ENCODE peak calls at places on chromosomes 16 and 17, in seven cellular contexts. One of them, this sample, is unnamed.

GRCh38 chr16:74249281-74249680 is 47.3 kb upstream of the PSMD7 start:
- DNase-seq in activated effector memory CD4-positive, alpha-beta T cell treated with Interleukin-2 at 50 U/mL for 16 hours: no peak
- DNase-seq in EH: no peak
- DNase-seq in nephron progenitor cell: no peak
- DNase-seq in fibroblast of mammary gland: no peak
- DNase-seq in posterior cingulate gyrus: no peak
- DNase-seq in AG10803: no peak
- DNase-seq in this sample: no peak

GRCh38 chr16:2008009-2008526 is 1.6 kb downstream of the ZNF598 start:
- DNase-seq in activated effector memory CD4-positive, alpha-beta T cell treated with Interleukin-2 at 50 U/mL for 16 hours: no peak
- DNase-seq in EH: peak
- DNase-seq in nephron progenitor cell: no peak
- DNase-seq in fibroblast of mammary gland: peak
- DNase-seq in posterior cingulate gyrus: no peak
- DNase-seq in AG10803: peak
- DNase-seq in this sample: no peak

GRCh38 chr17:42362245-42362961 is 25.8 kb downstream of the STAT3 start:
- DNase-seq in activated effector memory CD4-positive, alpha-beta T cell treated with Interleukin-2 at 50 U/mL for 16 hours: no peak
- DNase-seq in EH: peak
- DNase-seq in nephron progenitor cell: no peak
- DNase-seq in fibroblast of mammary gland: no peak
- DNase-seq in posterior cingulate gyrus: no peak
- DNase-seq in AG10803: no peak
- DNase-seq in this sample: no peak

GRCh38 chr17:57468932-57469775 is 212.8 kb downstream of the MSI2 start:
- DNase-seq in activated effector memory CD4-positive, alpha-beta T cell treated with Interleukin-2 at 50 U/mL for 16 hours: no peak
- DNase-seq in EH: no peak
- DNase-seq in nephron progenitor cell: no peak
- DNase-seq in fibroblast of mammary gland: no peak
- DNase-seq in posterior cingulate gyrus: no peak
- DNase-seq in AG10803: no peak
- DNase-seq in this sample: peak

GRCh38 chr17:5832886-5833285 is 237.3 kb upstream of the WSCD1 start:
- DNase-seq in activated effector memory CD4-positive, alpha-beta T cell treated with Interleukin-2 at 50 U/mL for 16 hours: no peak
- DNase-seq in EH: peak
- DNase-seq in nephron progenitor cell: no peak
- DNase-seq in fibroblast of mammary gland: no peak
- DNase-seq in posterior cingulate gyrus: no peak
- DNase-seq in AG10803: peak
- DNase-seq in this sample: no peak

GRCh38 chr16:46857261-46857962 is 26.4 kb upstream of the C16orf87 start:
- DNase-seq in activated effector memory CD4-positive, alpha-beta T cell treated with Interleukin-2 at 50 U/mL for 16 hours: no peak
- DNase-seq in EH: peak
- DNase-seq in nephron progenitor cell: peak
- DNase-seq in fibroblast of mammary gland: peak
- DNase-seq in posterior cingulate gyrus: peak
- DNase-seq in AG10803: peak
- DNase-seq in this sample: no peak

GRCh38 chr16:86016201-86016965 is 117.4 kb downstream of the IRF8 start:
- DNase-seq in activated effector memory CD4-positive, alpha-beta T cell treated with Interleukin-2 at 50 U/mL for 16 hours: peak
- DNase-seq in EH: peak
- DNase-seq in nephron progenitor cell: peak
- DNase-seq in fibroblast of mammary gland: peak
- DNase-seq in posterior cingulate gyrus: peak
- DNase-seq in AG10803: peak
- DNase-seq in this sample: peak

GRCh38 chr17:48052956-48053757 is 5.0 kb downstream of the NFE2L1 start:
- DNase-seq in activated effector memory CD4-positive, alpha-beta T cell treated with Interleukin-2 at 50 U/mL for 16 hours: no peak
- DNase-seq in EH: peak
- DNase-seq in nephron progenitor cell: peak
- DNase-seq in fibroblast of mammary gland: peak
- DNase-seq in posterior cingulate gyrus: peak
- DNase-seq in AG10803: no peak
- DNase-seq in this sample: no peak

GRCh38 chr17:65177901-65178300 is 40.7 kb downstream of the RGS9 start:
- DNase-seq in activated effector memory CD4-positive, alpha-beta T cell treated with Interleukin-2 at 50 U/mL for 16 hours: no peak
- DNase-seq in EH: peak
- DNase-seq in nephron progenitor cell: no peak
- DNase-seq in fibroblast of mammary gland: peak
- DNase-seq in posterior cingulate gyrus: no peak
- DNase-seq in AG10803: peak
- DNase-seq in this sample: no peak

GRCh38 chr16:15643453-15644305 is 725 bp upstream of the MARF1 start:
- DNase-seq in activated effector memory CD4-positive, alpha-beta T cell treated with Interleukin-2 at 50 U/mL for 16 hours: peak
- DNase-seq in EH: peak
- DNase-seq in nephron progenitor cell: peak
- DNase-seq in fibroblast of mammary gland: peak
- DNase-seq in posterior cingulate gyrus: no peak
- DNase-seq in AG10803: peak
- DNase-seq in this sample: no peak

GRCh38 chr17:77721823-77722160 is 236.7 kb upstream of the TNRC6C start:
- DNase-seq in activated effector memory CD4-positive, alpha-beta T cell treated with Interleukin-2 at 50 U/mL for 16 hours: no peak
- DNase-seq in EH: no peak
- DNase-seq in nephron progenitor cell: no peak
- DNase-seq in fibroblast of mammary gland: no peak
- DNase-seq in posterior cingulate gyrus: no peak
- DNase-seq in AG10803: no peak
- DNase-seq in this sample: peak

GRCh38 chr16:14399397-14400284 is 230.4 kb downstream of the PARN start:
- DNase-seq in activated effector memory CD4-positive, alpha-beta T cell treated with Interleukin-2 at 50 U/mL for 16 hours: no peak
- DNase-seq in EH: peak
- DNase-seq in nephron progenitor cell: peak
- DNase-seq in fibroblast of mammary gland: peak
- DNase-seq in posterior cingulate gyrus: peak
- DNase-seq in AG10803: peak
- DNase-seq in this sample: peak

GRCh38 chr17:78381601-78382168 is 3.2 kb downstream of the PGS1 start:
- DNase-seq in activated effector memory CD4-positive, alpha-beta T cell treated with Interleukin-2 at 50 U/mL for 16 hours: peak
- DNase-seq in EH: peak
- DNase-seq in nephron progenitor cell: no peak
- DNase-seq in fibroblast of mammary gland: peak
- DNase-seq in posterior cingulate gyrus: no peak
- DNase-seq in AG10803: peak
- DNase-seq in this sample: no peak

GRCh38 chr17:44069974-44070454 is 521 bp upstream of the G6PC3 start:
- DNase-seq in activated effector memory CD4-positive, alpha-beta T cell treated with Interleukin-2 at 50 U/mL for 16 hours: no peak
- DNase-seq in EH: peak
- DNase-seq in nephron progenitor cell: no peak
- DNase-seq in fibroblast of mammary gland: peak
- DNase-seq in posterior cingulate gyrus: no peak
- DNase-seq in AG10803: peak
- DNase-seq in this sample: no peak

GRCh38 chr16:67847064-67847861 is at the start of gene CENPT:
- DNase-seq in activated effector memory CD4-positive, alpha-beta T cell treated with Interleukin-2 at 50 U/mL for 16 hours: no peak
- DNase-seq in EH: peak
- DNase-seq in nephron progenitor cell: no peak
- DNase-seq in fibroblast of mammary gland: peak
- DNase-seq in posterior cingulate gyrus: peak
- DNase-seq in AG10803: peak
- DNase-seq in this sample: peak

GRCh38 chr17:51372345-51373004 is 112.1 kb downstream of the UTP18 start:
- DNase-seq in activated effector memory CD4-positive, alpha-beta T cell treated with Interleukin-2 at 50 U/mL for 16 hours: no peak
- DNase-seq in EH: peak
- DNase-seq in nephron progenitor cell: no peak
- DNase-seq in fibroblast of mammary gland: peak
- DNase-seq in posterior cingulate gyrus: peak
- DNase-seq in AG10803: peak
- DNase-seq in this sample: peak

GRCh38 chr17:47694818-47695663 is 1.1 kb downstream of the TBKBP1 start:
- DNase-seq in activated effector memory CD4-positive, alpha-beta T cell treated with Interleukin-2 at 50 U/mL for 16 hours: no peak
- DNase-seq in EH: peak
- DNase-seq in nephron progenitor cell: peak
- DNase-seq in fibroblast of mammary gland: peak
- DNase-seq in posterior cingulate gyrus: peak
- DNase-seq in AG10803: peak
- DNase-seq in this sample: peak

GRCh38 chr17:57033296-57033695 is 51.8 kb upstream of the AKAP1 start:
- DNase-seq in activated effector memory CD4-positive, alpha-beta T cell treated with Interleukin-2 at 50 U/mL for 16 hours: no peak
- DNase-seq in EH: peak
- DNase-seq in nephron progenitor cell: no peak
- DNase-seq in fibroblast of mammary gland: no peak
- DNase-seq in posterior cingulate gyrus: no peak
- DNase-seq in AG10803: no peak
- DNase-seq in this sample: no peak

GRCh38 chr16:20484726-20485125 is 33.4 kb downstream of the ACSM2A start:
- DNase-seq in activated effector memory CD4-positive, alpha-beta T cell treated with Interleukin-2 at 50 U/mL for 16 hours: no peak
- DNase-seq in EH: no peak
- DNase-seq in nephron progenitor cell: no peak
- DNase-seq in fibroblast of mammary gland: no peak
- DNase-seq in posterior cingulate gyrus: no peak
- DNase-seq in AG10803: no peak
- DNase-seq in this sample: no peak

GRCh38 chr17:55699178-55699865 is 23.3 kb downstream of the TMEM100 start:
- DNase-seq in activated effector memory CD4-positive, alpha-beta T cell treated with Interleukin-2 at 50 U/mL for 16 hours: no peak
- DNase-seq in EH: no peak
- DNase-seq in nephron progenitor cell: no peak
- DNase-seq in fibroblast of mammary gland: no peak
- DNase-seq in posterior cingulate gyrus: no peak
- DNase-seq in AG10803: no peak
- DNase-seq in this sample: no peak

GRCh38 chr16:14132696-14133048 is 61.6 kb downstream of the MRTFB start:
- DNase-seq in activated effector memory CD4-positive, alpha-beta T cell treated with Interleukin-2 at 50 U/mL for 16 hours: no peak
- DNase-seq in EH: no peak
- DNase-seq in nephron progenitor cell: no peak
- DNase-seq in fibroblast of mammary gland: peak
- DNase-seq in posterior cingulate gyrus: no peak
- DNase-seq in AG10803: peak
- DNase-seq in this sample: peak

GRCh38 chr17:39812466-39812865 is 51.6 kb downstream of the IKZF3 start:
- DNase-seq in activated effector memory CD4-positive, alpha-beta T cell treated with Interleukin-2 at 50 U/mL for 16 hours: no peak
- DNase-seq in EH: no peak
- DNase-seq in nephron progenitor cell: no peak
- DNase-seq in fibroblast of mammary gland: no peak
- DNase-seq in posterior cingulate gyrus: no peak
- DNase-seq in AG10803: no peak
- DNase-seq in this sample: no peak

GRCh38 chr17:45381001-45381400 is 51.7 kb downstream of the ARHGAP27 start:
- DNase-seq in activated effector memory CD4-positive, alpha-beta T cell treated with Interleukin-2 at 50 U/mL for 16 hours: no peak
- DNase-seq in EH: no peak
- DNase-seq in nephron progenitor cell: no peak
- DNase-seq in fibroblast of mammary gland: no peak
- DNase-seq in posterior cingulate gyrus: no peak
- DNase-seq in AG10803: no peak
- DNase-seq in this sample: no peak

GRCh38 chr17:17754719-17755686 is 73.7 kb downstream of the RAI1 start:
- DNase-seq in activated effector memory CD4-positive, alpha-beta T cell treated with Interleukin-2 at 50 U/mL for 16 hours: no peak
- DNase-seq in EH: no peak
- DNase-seq in nephron progenitor cell: no peak
- DNase-seq in fibroblast of mammary gland: no peak
- DNase-seq in posterior cingulate gyrus: no peak
- DNase-seq in AG10803: no peak
- DNase-seq in this sample: no peak

GRCh38 chr17:18182978-18183333 is 672 bp upstream of the ALKBH5 start:
- DNase-seq in activated effector memory CD4-positive, alpha-beta T cell treated with Interleukin-2 at 50 U/mL for 16 hours: peak
- DNase-seq in EH: peak
- DNase-seq in nephron progenitor cell: peak
- DNase-seq in fibroblast of mammary gland: no peak
- DNase-seq in posterior cingulate gyrus: peak
- DNase-seq in AG10803: peak
- DNase-seq in this sample: peak

GRCh38 chr17:21275047-21275578 is 9.4 kb upstream of the MAP2K3 start:
- DNase-seq in activated effector memory CD4-positive, alpha-beta T cell treated with Interleukin-2 at 50 U/mL for 16 hours: no peak
- DNase-seq in EH: peak
- DNase-seq in nephron progenitor cell: no peak
- DNase-seq in fibroblast of mammary gland: no peak
- DNase-seq in posterior cingulate gyrus: no peak
- DNase-seq in AG10803: no peak
- DNase-seq in this sample: no peak

GRCh38 chr17:1916963-1917715 is 87.3 kb downstream of the RPA1 start:
- DNase-seq in activated effector memory CD4-positive, alpha-beta T cell treated with Interleukin-2 at 50 U/mL for 16 hours: no peak
- DNase-seq in EH: no peak
- DNase-seq in nephron progenitor cell: no peak
- DNase-seq in fibroblast of mammary gland: no peak
- DNase-seq in posterior cingulate gyrus: no peak
- DNase-seq in AG10803: no peak
- DNase-seq in this sample: no peak

GRCh38 chr17:63827801-63828221 is 348 bp upstream of the FTSJ3 start:
- DNase-seq in activated effector memory CD4-positive, alpha-beta T cell treated with Interleukin-2 at 50 U/mL for 16 hours: no peak
- DNase-seq in EH: no peak
- DNase-seq in nephron progenitor cell: no peak
- DNase-seq in fibroblast of mammary gland: no peak
- DNase-seq in posterior cingulate gyrus: no peak
- DNase-seq in AG10803: no peak
- DNase-seq in this sample: no peak

GRCh38 chr16:85428168-85428898 is 184.8 kb upstream of the GSE1 start:
- DNase-seq in activated effector memory CD4-positive, alpha-beta T cell treated with Interleukin-2 at 50 U/mL for 16 hours: peak
- DNase-seq in EH: peak
- DNase-seq in nephron progenitor cell: peak
- DNase-seq in fibroblast of mammary gland: peak
- DNase-seq in posterior cingulate gyrus: peak
- DNase-seq in AG10803: no peak
- DNase-seq in this sample: peak

GRCh38 chr17:1966274-1967086 is 58.7 kb downstream of the RTN4RL1 start:
- DNase-seq in activated effector memory CD4-positive, alpha-beta T cell treated with Interleukin-2 at 50 U/mL for 16 hours: no peak
- DNase-seq in EH: peak
- DNase-seq in nephron progenitor cell: no peak
- DNase-seq in fibroblast of mammary gland: no peak
- DNase-seq in posterior cingulate gyrus: no peak
- DNase-seq in AG10803: peak
- DNase-seq in this sample: no peak

GRCh38 chr17:66347661-66348604 is 45.5 kb downstream of the PRKCA start:
- DNase-seq in activated effector memory CD4-positive, alpha-beta T cell treated with Interleukin-2 at 50 U/mL for 16 hours: no peak
- DNase-seq in EH: peak
- DNase-seq in nephron progenitor cell: no peak
- DNase-seq in fibroblast of mammary gland: peak
- DNase-seq in posterior cingulate gyrus: no peak
- DNase-seq in AG10803: peak
- DNase-seq in this sample: no peak

GRCh38 chr16:68244481-68244902 is 681 bp upstream of the PLA2G15 start:
- DNase-seq in activated effector memory CD4-positive, alpha-beta T cell treated with Interleukin-2 at 50 U/mL for 16 hours: no peak
- DNase-seq in EH: no peak
- DNase-seq in nephron progenitor cell: no peak
- DNase-seq in fibroblast of mammary gland: no peak
- DNase-seq in posterior cingulate gyrus: no peak
- DNase-seq in AG10803: no peak
- DNase-seq in this sample: no peak

GRCh38 chr16:69166221-69166833 is 20.6 kb upstream of the SNTB2 start:
- DNase-seq in activated effector memory CD4-positive, alpha-beta T cell treated with Interleukin-2 at 50 U/mL for 16 hours: peak
- DNase-seq in EH: peak
- DNase-seq in nephron progenitor cell: no peak
- DNase-seq in fibroblast of mammary gland: peak
- DNase-seq in posterior cingulate gyrus: peak
- DNase-seq in AG10803: no peak
- DNase-seq in this sample: peak

GRCh38 chr17:5509482-5509881 is 23.1 kb downstream of the MIS12 start:
- DNase-seq in activated effector memory CD4-positive, alpha-beta T cell treated with Interleukin-2 at 50 U/mL for 16 hours: no peak
- DNase-seq in EH: peak
- DNase-seq in nephron progenitor cell: no peak
- DNase-seq in fibroblast of mammary gland: peak
- DNase-seq in posterior cingulate gyrus: no peak
- DNase-seq in AG10803: peak
- DNase-seq in this sample: no peak